ENCODE peak calls at places on chromosome 3, in five cellular contexts. Y, D, I, E and M are unnamed samples. For H3K4me1, the result is how much of the 10 kb centered on the place peaks cover.

GRCh38 chr3:52934626-52935530 is 37.5 kb upstream of the STIMATE start:
- DNase-seq in Y (peak), D (peak), E (peak), I (no peak), M (no peak)

GRCh38 chr3:15317164-15317477 is 15.3 kb downstream of the SH3BP5 start:
- DNase-seq in Y (peak), D (no peak), E (no peak), I (peak), M (no peak)

GRCh38 chr3:10707984-10708868 is 107.8 kb upstream of the SLC6A11 start:
- DNase-seq in E (no peak), D (no peak), I (no peak), Y (no peak), M (no peak)

GRCh38 chr3:45772341-45773035 is 23.8 kb downstream of the SLC6A20 start:
- DNase-seq in D (no peak), I (no peak), Y (no peak), E (no peak), M (no peak)

GRCh38 chr3:78506038-78506437 is 1261.8 kb downstream of the ROBO1 start:
- DNase-seq in I (no peak), Y (no peak), E (no peak), D (no peak), M (no peak)

GRCh38 chr3:159150176-159150575 is 348.3 kb downstream of the MFSD1 start:
- DNase-seq in E (no peak), I (no peak), D (no peak), Y (no peak), M (no peak)

GRCh38 chr3:171256445-171257250 is 203.6 kb downstream of the TNIK start:
- DNase-seq in D (no peak), I (no peak), E (no peak), Y (no peak), M (no peak)

GRCh38 chr3:12906141-12906915 is 65.0 kb upstream of the RPL32 start:
- DNase-seq in D (no peak), Y (no peak), I (no peak), E (no peak), M (no peak)

GRCh38 chr3:172846706-172847105 is 96.2 kb downstream of the ECT2 start:
- DNase-seq in Y (no peak), E (no peak), I (no peak), D (no peak), M (no peak)

DNA sequence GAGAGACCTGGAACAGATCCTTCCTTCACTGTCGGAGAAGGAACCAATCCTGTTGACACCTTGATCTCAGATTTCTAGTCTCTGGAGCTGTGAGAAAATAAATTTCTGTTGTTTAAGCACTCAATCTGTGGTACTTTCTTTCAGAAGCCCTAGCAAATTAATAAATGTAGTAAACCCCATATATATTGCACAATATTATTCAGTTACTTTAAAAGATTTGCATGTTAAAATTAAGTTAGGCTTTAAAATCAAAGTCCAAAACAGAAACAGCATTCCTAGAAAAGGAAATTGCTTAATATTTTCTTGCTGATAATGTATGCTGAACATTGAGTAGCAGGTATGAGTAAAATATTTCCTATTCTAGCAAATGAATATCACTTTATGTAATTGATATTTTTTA is 113.2 kb downstream of the LEKR1 start:
- DNase-seq in Y (no peak), I (no peak), E (no peak), D (no peak), M (no peak)
- TF ChIP-seq EP300 in Y (no peak), I (no peak), E (no peak), D (no peak), M (no peak)

GRCh38 chr3:14297784-14298236 is 104.6 kb upstream of the SLC6A6 start:
- DNase-seq in Y (no peak), I (peak), D (no peak), E (peak), M (no peak)
- H3K4me1 ChIP-seq in Y (under half), I (under half), D (under half), E (under half), M (under half)

GRCh38 chr3:50299929-50300680 is 900 bp upstream of the HYAL3 start:
- DNase-seq in D (no peak), I (peak), E (no peak), Y (no peak), M (no peak)

GRCh38 chr3:50299638-50299928 is 378 bp upstream of the HYAL3 start:
- DNase-seq in I (no peak), Y (no peak), D (no peak), E (no peak), M (no peak)

GRCh38 chr3:50302095-50303037 is 1.0 kb downstream of the HYAL1 start:
- DNase-seq in I (no peak), Y (no peak), E (no peak), D (no peak), M (peak)

GRCh38 chr3:50298836-50299637 is at the start of the genes HYAL3 and NAA80:
- DNase-seq in E (peak), D (peak), I (peak), Y (peak), M (peak)

GRCh38 chr3:50300681-50301254 is 1.6 kb upstream of the HYAL3 start:
- DNase-seq in I (no peak), E (no peak), D (no peak), Y (no peak), M (no peak)
- H3K4me3 ChIP-seq in I (no peak), E (peak), D (no peak), Y (no peak), M (no peak)

GRCh38 chr3:110391640-110392395 is 679.8 kb upstream of the NECTIN3 start:
- DNase-seq in E (no peak), D (no peak), I (no peak), Y (no peak), M (no peak)

GRCh38 chr3:110400315-110400714 is 671.3 kb upstream of the NECTIN3 start:
- DNase-seq in D (no peak), E (no peak), I (no peak), Y (no peak), M (no peak)

GRCh38 chr3:110397115-110397514 is 674.5 kb upstream of the NECTIN3 start:
- DNase-seq in D (no peak), Y (no peak), E (no peak), I (no peak), M (no peak)
- TF ChIP-seq EP300 in D (no peak), Y (no peak), E (no peak), I (no peak), M (no peak)

DNA sequence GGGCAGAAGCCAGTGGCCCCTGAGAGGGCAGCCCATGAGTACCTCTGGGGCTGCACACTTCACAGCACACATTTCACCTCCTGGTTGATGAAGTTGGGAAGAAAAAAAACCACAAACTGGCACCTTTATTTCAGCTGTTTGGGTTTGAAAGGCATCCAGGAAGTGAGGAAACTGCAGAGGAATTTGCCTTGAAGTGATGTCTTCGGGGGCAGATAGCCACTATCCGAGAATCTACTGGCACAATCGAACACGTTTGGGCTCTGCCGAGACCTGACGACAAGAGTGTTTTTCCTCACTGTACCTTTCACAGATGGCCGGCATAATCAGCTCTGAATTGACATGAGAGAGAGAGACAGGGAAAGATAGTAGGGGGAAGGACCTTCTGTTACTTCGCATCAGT is 59.7 kb downstream of the LRIG1 start:
- DNase-seq in E (no peak), Y (no peak), D (no peak), I (peak), M (no peak)
- H3K4me1 ChIP-seq in E (half or more), Y (under half), D (under half), I (half or more), M (half or more)